ENCODE peak calls at places on chromosomes 11 and 22, in eight cellular contexts. Y is PC-3, G is hepatocyte, V is HCT116, T is OCI-LY7, H is MM.1S, E is SK-N-SH, S is GM23338. A is an unnamed sample.

GRCh38 chr11:117219995-117220394 is 11.9 kb downstream of the PCSK7 start:
- DNase-seq in E (no peak), S (no peak), V (no peak), H (no peak), T (no peak), G (no peak), Y (no peak), A (no peak)

GRCh38 chr22:41535244-41535643 is 9.0 kb downstream of the POLR3H start:
- DNase-seq in H (no peak), E (peak), G (peak), V (no peak), T (no peak), Y (peak), S (peak), A (peak)

GRCh38 chr22:42960146-42960509 is 54.8 kb downstream of the PACSIN2 start:
- DNase-seq in E (no peak), V (no peak), G (no peak), Y (no peak), T (no peak), H (no peak), S (no peak), A (no peak)

GRCh38 chr11:84800755-84801346 is 826.3 kb downstream of the DLG2 start:
- DNase-seq in G (peak), T (no peak), H (no peak), S (peak), V (peak), Y (peak), E (peak), A (peak)

GRCh38 chr11:280762-281485 is 2.7 kb downstream of the NLRP6 start:
- DNase-seq in H (no peak), S (peak), Y (no peak), T (no peak), G (no peak), E (peak), V (no peak), A (peak)

GRCh38 chr22:49608228-49608627 is 219.4 kb downstream of the BRD1 start:
- DNase-seq in S (no peak), Y (no peak), G (no peak), E (no peak), T (no peak), H (no peak), V (no peak), A (no peak)

GRCh38 chr22:47374273-47374771 is 611.9 kb downstream of the TBC1D22A start:
- DNase-seq in G (no peak), V (no peak), H (no peak), T (no peak), Y (no peak), S (no peak), E (no peak), A (no peak)

GRCh38 chr11:117931971-117932370 is 2.8 kb upstream of the TMPRSS13 start:
- DNase-seq in E (no peak), Y (no peak), T (no peak), S (no peak), V (no peak), H (no peak), G (no peak), A (no peak)

GRCh38 chr11:77557553-77557952 is 32.2 kb upstream of the AQP11 start:
- DNase-seq in G (no peak), Y (peak), S (peak), T (no peak), E (peak), V (no peak), H (peak), A (peak)

GRCh38 chr22:21972293-21972779 is 10.3 kb downstream of the TOP3B start:
- DNase-seq in Y (peak), E (peak), V (no peak), H (peak), G (peak), S (peak), T (peak), A (peak)

GRCh38 chr22:35540600-35541253 is at the start of gene RASD2:
- DNase-seq in Y (peak), E (no peak), V (no peak), H (peak), G (peak), S (peak), T (peak), A (peak)

GRCh38 chr11:33634291-33634834 is 66.3 kb downstream of the C11orf91 start:
- DNase-seq in E (no peak), T (no peak), V (peak), G (no peak), Y (peak), S (no peak), H (no peak), A (peak)

GRCh38 chr11:117830674-117831351 is 6.3 kb upstream of the FXYD2 start:
- DNase-seq in T (no peak), G (no peak), S (no peak), E (no peak), V (no peak), H (no peak), Y (no peak), A (no peak)

GRCh38 chr11:44596541-44597276 is 31.2 kb downstream of the CD82 start:
- DNase-seq in E (no peak), S (no peak), V (no peak), G (no peak), H (peak), T (peak), Y (no peak), A (peak)

GRCh38 chr11:36012979-36013378 is 69.1 kb downstream of the LDLRAD3 start:
- DNase-seq in Y (no peak), S (no peak), V (no peak), E (no peak), T (no peak), H (no peak), G (no peak), A (peak)

GRCh38 chr22:46128606-46129005 is 21.7 kb upstream of the PPARA start:
- DNase-seq in T (peak), V (no peak), E (no peak), S (no peak), Y (no peak), H (no peak), G (no peak), A (no peak)

GRCh38 chr22:46127556-46127955 is 22.8 kb upstream of the PPARA start:
- DNase-seq in E (no peak), G (no peak), S (no peak), Y (no peak), T (no peak), H (no peak), V (no peak), A (no peak)

GRCh38 chr22:46131151-46131587 is 19.2 kb upstream of the PPARA start:
- DNase-seq in Y (no peak), E (peak), V (no peak), H (no peak), G (no peak), S (peak), T (no peak), A (no peak)

GRCh38 chr22:46126853-46127385 is 23.4 kb upstream of the PPARA start:
- DNase-seq in Y (no peak), S (no peak), E (no peak), G (no peak), T (no peak), H (no peak), V (no peak), A (no peak)

DNA sequence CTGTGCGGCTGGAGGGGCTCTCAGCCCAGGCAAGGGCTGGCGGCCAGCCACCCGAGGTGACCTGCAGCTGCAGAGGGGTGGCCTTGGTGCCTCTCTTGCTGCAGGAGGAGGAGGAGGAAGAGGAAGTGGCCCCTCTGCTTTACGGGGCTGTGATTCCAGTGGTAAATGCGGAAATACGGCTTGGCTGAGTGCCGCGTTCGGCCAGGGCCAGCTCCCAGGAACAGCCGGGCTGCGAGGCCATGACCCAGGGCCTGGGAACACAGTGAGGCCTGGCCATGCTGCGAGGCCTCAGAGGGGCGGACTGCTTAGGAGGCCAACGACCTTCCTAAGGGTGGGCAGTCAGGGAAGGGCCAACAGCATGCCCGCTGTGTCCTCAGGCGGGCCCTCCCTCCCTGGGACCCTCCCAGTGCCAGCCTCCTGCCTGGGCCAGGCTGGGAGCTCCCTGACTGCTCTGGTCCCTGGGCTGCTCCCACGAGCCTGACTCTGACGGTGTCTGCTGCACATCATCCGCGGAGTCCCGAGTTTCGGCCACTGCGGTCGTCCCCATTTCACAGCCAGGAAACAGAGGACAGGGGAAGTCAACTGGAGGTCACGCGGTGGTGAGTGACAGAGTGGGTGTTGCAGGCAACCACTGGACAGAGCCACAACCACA is 20.8 kb upstream of the PPARA start:
- DNase-seq in T (peak), S (no peak), V (no peak), E (no peak), Y (no peak), G (no peak), H (no peak), A (no peak)
- TF ChIP-seq EZH2phosphoT487 in T (no peak), S (no peak), V (no peak), E (no peak), Y (no peak), G (no peak), H (no peak), A (no peak)

DNA sequence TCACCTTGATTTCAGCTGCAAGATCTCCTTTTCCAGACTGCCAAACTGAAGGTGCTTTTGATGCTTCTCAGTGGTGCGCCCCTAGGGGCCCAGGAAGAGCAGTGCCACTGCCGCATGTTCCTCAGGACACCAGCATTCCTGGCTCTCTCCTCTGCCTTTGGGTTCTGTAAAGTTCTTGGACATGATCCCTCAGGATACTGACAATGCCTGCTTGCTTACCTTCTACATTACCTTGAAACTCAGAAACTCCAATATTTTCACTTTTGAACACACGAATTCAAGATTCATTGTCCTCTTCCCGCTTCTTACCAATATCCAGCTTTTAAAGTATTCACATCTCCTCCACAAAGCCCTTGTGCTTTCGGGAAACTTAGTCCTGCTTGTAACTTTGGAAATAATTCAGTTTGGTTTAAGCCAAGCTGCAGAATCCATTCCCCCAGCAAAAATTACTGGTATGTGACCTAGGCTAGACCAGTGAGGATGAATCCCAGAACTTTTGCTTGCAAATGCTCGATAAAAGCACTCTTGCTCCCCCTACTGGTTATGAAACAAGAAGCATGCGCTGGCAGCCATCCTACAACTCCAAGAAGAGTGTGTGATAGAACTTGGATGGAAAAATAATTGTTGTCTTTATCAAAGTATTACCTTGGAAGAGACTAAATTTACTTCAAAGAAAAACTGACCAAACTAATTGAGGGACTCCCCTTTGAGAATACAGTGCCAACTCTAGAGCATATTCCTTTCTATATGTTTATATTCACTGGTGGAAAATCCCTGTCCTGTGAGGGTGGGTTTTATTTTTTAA is 16.5 kb upstream of the OR5B21 start:
- DNase-seq in E (peak), Y (peak), V (peak), T (peak), S (peak), G (peak), H (peak), A (peak)
- H3K4me3 ChIP-seq in E (no peak), Y (no peak), V (peak), T (peak), S (peak), G (no peak), H (no peak), A (no peak)

GRCh38 chr11:124868322-124869274 is 3.4 kb downstream of the ROBO3 start:
- DNase-seq in T (no peak), E (no peak), Y (no peak), S (peak), V (no peak), H (no peak), G (no peak), A (no peak)
- TF ChIP-seq EZH2phosphoT487 in T (no peak), E (no peak), Y (no peak), S (peak), V (no peak), H (no peak), G (no peak), A (no peak)

GRCh38 chr11:23206736-23207336 is 346.6 kb upstream of the CCDC179 start:
- DNase-seq in V (no peak), G (no peak), T (no peak), S (no peak), Y (peak), E (no peak), H (no peak), A (peak)
- H3K4me3 ChIP-seq in V (no peak), G (no peak), T (no peak), S (no peak), Y (no peak), E (no peak), H (no peak), A (peak)